ENCODE peak calls at places on chromosomes 12 and 14, in nine cellular contexts. D, Y, C, J, L, R, V, O and A are unnamed samples.

GRCh38 chr14:89613260-89614008 is 196.4 kb upstream of the FOXN3 start:
- DNase-seq in L (no peak), J (no peak), V (no peak), C (no peak), D (no peak), R (no peak), O (no peak), Y (no peak), A (no peak)

GRCh38 chr12:114799574-114800487 is 115.9 kb upstream of the TBX3 start:
- DNase-seq in V (no peak), Y (no peak), C (no peak), O (peak; percentile 58), R (no peak), D (peak; percentile 32), J (no peak), L (peak; percentile 80), A (peak; percentile 71)

GRCh38 chr12:122951979-122952892 is 14.0 kb downstream of the ABCB9 start:
- DNase-seq in L (peak; percentile 85), Y (peak; percentile 59), V (peak; percentile 83), R (peak; percentile 84), O (peak; percentile 59), C (peak; percentile 70), D (peak; percentile 83), J (peak; percentile 36), A (peak; percentile 84)

GRCh38 chr14:55126089-55126488 is 3.0 kb upstream of the LGALS3 start:
- DNase-seq in C (no peak), R (no peak), L (no peak), J (no peak), Y (no peak), D (peak; percentile 48), O (no peak), V (no peak), A (no peak)

GRCh38 chr12:46523863-46524770 is 151.5 kb upstream of the SLC38A2 start:
- DNase-seq in C (no peak), J (no peak), R (peak; percentile 97), D (peak; percentile 98), L (peak; percentile 55), Y (peak; percentile 97), V (no peak), O (peak; percentile 91), A (no peak)

GRCh38 chr12:10716704-10717315 is 6.3 kb downstream of the YBX3 start:
- DNase-seq in Y (no peak), R (peak; percentile 88), C (peak; percentile 53), L (peak; percentile 74), D (peak; percentile 97), V (no peak), J (no peak), O (peak; percentile 75), A (peak; percentile 8)

GRCh38 chr12:32025906-32026305 is 66.7 kb downstream of the RESF1 start:
- DNase-seq in J (no peak), Y (peak; percentile 35), C (no peak), R (no peak), V (peak; percentile 82), L (no peak), O (no peak), D (no peak), A (no peak)

GRCh38 chr12:95083471-95083870 is 10.1 kb upstream of the NR2C1 start:
- DNase-seq in J (no peak), Y (no peak), C (no peak), V (no peak), D (no peak), O (no peak), R (no peak), L (no peak), A (no peak)

GRCh38 chr14:60356921-60357550 is 108.0 kb downstream of the PPM1A start:
- DNase-seq in J (peak; percentile 55), O (no peak), V (no peak), Y (no peak), L (no peak), C (peak; percentile 73), R (no peak), D (no peak), A (peak; percentile 93)

GRCh38 chr12:7483343-7483742 is 20.2 kb downstream of the CD163 start:
- DNase-seq in J (no peak), D (peak; percentile 30), L (no peak), O (no peak), Y (no peak), C (no peak), R (peak; percentile 7), V (no peak), A (no peak)

GRCh38 chr12:94534278-94534677 is 74.6 kb upstream of the CEP83 start:
- DNase-seq in D (no peak), R (no peak), L (no peak), O (no peak), Y (no peak), V (no peak), C (no peak), J (no peak), A (no peak)

GRCh38 chr12:105492591-105492990 is 162.1 kb downstream of the C12orf75 start:
- DNase-seq in R (no peak), O (no peak), J (no peak), Y (no peak), D (peak; percentile 45), C (no peak), L (peak; percentile 17), V (no peak), A (no peak)

GRCh38 chr12:120741476-120742206 is 16.0 kb downstream of the ACADS start:
- DNase-seq in L (no peak), O (no peak), D (no peak), C (no peak), R (no peak), Y (no peak), V (no peak), J (no peak), A (no peak)

GRCh38 chr12:103928736-103929050 is 1.5 kb upstream of the HSP90B1 start:
- DNase-seq in C (peak; percentile 11), J (no peak), R (no peak), Y (peak; percentile 77), V (peak; percentile 74), L (peak; percentile 17), D (no peak), O (no peak), A (no peak)

GRCh38 chr12:22312336-22312735 is 22.2 kb downstream of the ST8SIA1 start:
- DNase-seq in Y (no peak), L (no peak), O (no peak), R (peak; percentile 85), J (no peak), C (no peak), V (no peak), D (peak; percentile 83), A (peak; percentile 6)

GRCh38 chr12:30278401-30278800 is 417.3 kb downstream of the IPO8 start:
- DNase-seq in J (no peak), Y (no peak), C (no peak), R (no peak), V (no peak), O (no peak), L (no peak), D (no peak), A (no peak)

GRCh38 chr12:76152161-76152807 is 67.8 kb upstream of the NAP1L1 start:
- DNase-seq in Y (peak; percentile 53), O (no peak), R (no peak), C (no peak), V (no peak), D (no peak), J (no peak), L (no peak), A (no peak)

GRCh38 chr12:63495974-63496373 is 172.3 kb downstream of the DPY19L2 start:
- DNase-seq in L (no peak), V (no peak), D (no peak), Y (no peak), R (no peak), J (no peak), C (no peak), O (no peak), A (no peak)

GRCh38 chr14:94464290-94464689 is 11.7 kb upstream of the SERPINA11 start:
- DNase-seq in R (no peak), L (no peak), Y (no peak), C (no peak), O (no peak), J (no peak), D (no peak), V (no peak), A (no peak)

GRCh38 chr14:94465042-94465441 is 11.0 kb downstream of the SERPINA9 start:
- DNase-seq in D (no peak), C (no peak), L (no peak), R (no peak), O (no peak), J (no peak), Y (no peak), V (no peak), A (no peak)

GRCh38 chr14:94462219-94462551 is 9.6 kb upstream of the SERPINA11 start:
- DNase-seq in R (no peak), C (no peak), Y (no peak), L (no peak), D (no peak), J (no peak), O (no peak), V (no peak), A (no peak)

GRCh38 chr14:94461526-94462218 is 9.1 kb upstream of the SERPINA11 start:
- DNase-seq in J (no peak), L (no peak), R (no peak), Y (no peak), D (no peak), V (no peak), C (no peak), O (no peak), A (no peak)

GRCh38 chr14:94462763-94463572 is 10.4 kb upstream of the SERPINA11 start:
- DNase-seq in Y (no peak), L (no peak), J (no peak), O (no peak), R (no peak), C (no peak), V (no peak), D (no peak), A (no peak)
- TF ChIP-seq EZH2phosphoT487 in Y (no peak), L (no peak), J (no peak), O (no peak), R (no peak), C (no peak), V (no peak), D (no peak), A (no peak)

DNA sequence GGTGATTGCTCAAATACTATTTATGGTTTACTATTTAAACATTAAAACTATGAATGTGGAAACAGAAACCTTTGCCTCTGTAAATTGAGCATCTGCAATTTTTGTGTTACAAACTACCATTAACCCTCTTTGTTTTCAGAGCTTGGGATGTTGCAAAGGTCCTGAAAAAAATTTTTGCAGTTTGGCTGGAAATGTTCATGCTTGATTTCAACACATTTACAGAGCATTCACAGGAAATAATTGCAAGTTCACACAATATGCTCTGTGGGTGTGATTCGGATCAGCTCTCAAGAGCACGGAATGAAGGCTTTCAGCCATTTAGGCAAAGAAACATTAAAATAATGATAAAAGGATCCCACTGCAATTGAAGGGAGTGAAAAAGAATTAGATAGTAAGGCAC is 232.9 kb downstream of the ATP23 start:
- DNase-seq in O (no peak), C (no peak), R (no peak), Y (no peak), J (no peak), D (no peak), L (no peak), V (no peak), A (no peak)
- H3K27ac ChIP-seq in O (no peak overlapping the region), C (no peak overlapping the region), R (no peak overlapping the region), Y (no peak overlapping the region), J (no peak overlapping the region), D (no peak overlapping the region), L (no peak overlapping the region), V (no peak overlapping the region), A (no peak overlapping the region)

GRCh38 chr12:62259993-62260732 is at the start of gene USP15:
- DNase-seq in J (peak; percentile 95), C (peak; percentile 99), V (peak; percentile 98), D (peak; percentile 97), L (peak; percentile 98), O (peak; percentile 94), Y (peak; percentile 97), R (peak; percentile 95), A (peak; percentile 98)
- H3K4me2 ChIP-seq in J (peak within 1 kb of the TSS; percentile 83), C (peak within 1 kb of the TSS; percentile 88), V (peak within 1 kb of the TSS; percentile 86), D (peak within 1 kb of the TSS; percentile 91), L (peak within 1 kb of the TSS; percentile 87), O (peak within 1 kb of the TSS; percentile 76), Y (peak within 1 kb of the TSS; percentile 81), R (peak within 1 kb of the TSS; percentile 83), A (peak within 1 kb of the TSS; percentile 90)

GRCh38 chr14:77124345-77125274 is 17.0 kb downstream of the ZDHHC22 start:
- DNase-seq in O (no peak), Y (no peak), R (peak; percentile 38), J (peak; percentile 92), V (peak; percentile 51), C (peak; percentile 62), D (peak; percentile 71), L (peak; percentile 78), A (peak; percentile 82)
- TF ChIP-seq EZH2phosphoT487 in O (no peak), Y (no peak), R (no peak), J (no peak), V (no peak), C (no peak), D (no peak), L (no peak), A (no peak)